ENCODE peak calls at places on chromosomes 16 and 17, in seven cellular contexts. X is nephron progenitor cell; Z is left ventricle myocardium inferior; N is activated gamma-delta T cell treated with anti-CD3 and anti-CD28 coated beads, Interleukin-2, amount 50 U/mL, for 16 hours; S is NCI-H1417; U is left lung; Y is stimulated activated CD8-positive, alpha-beta memory T cell treated with anti-CD3 and anti-CD28 coated beads, Interleukin-7, amount 100 ng/mL, for 1 hour. F is an unnamed sample.

GRCh38 chr17:49341356-49341755 is 20.7 kb downstream of the ZNF652 start:
- DNase-seq in X (peak), Z (no peak), N (no peak), S (no peak), U (no peak), Y (no peak), F (peak)

GRCh38 chr16:29790949-29791844 is 646 bp downstream of the KIF22 start:
- DNase-seq in X (no peak), Z (no peak), N (no peak), S (peak), U (no peak), Y (no peak), F (no peak)

GRCh38 chr17:50048146-50048720 is 7.7 kb upstream of the ITGA3 start:
- DNase-seq in X (no peak), Z (no peak), N (no peak), S (no peak), U (no peak), Y (no peak), F (no peak)

GRCh38 chr16:424623-425081 is 797 bp upstream of the RAB11FIP3 start:
- DNase-seq in X (peak), Z (peak), N (no peak), S (no peak), U (peak), Y (no peak), F (peak)

GRCh38 chr17:8673621-8674020 is 43.1 kb upstream of the MYH10 start:
- DNase-seq in X (no peak), Z (no peak), N (no peak), S (no peak), U (no peak), Y (no peak), F (no peak)

GRCh38 chr16:66308096-66308495 is 58.4 kb upstream of the CDH5 start:
- DNase-seq in X (no peak), Z (no peak), N (no peak), S (no peak), U (no peak), Y (no peak), F (no peak)

GRCh38 chr17:38853292-38854219 is at the start of gene RPL23:
- DNase-seq in X (peak), Z (peak), N (peak), S (peak), U (peak), Y (peak), F (peak)

GRCh38 chr16:56073508-56073907 is 117.8 kb upstream of the GNAO1 start:
- DNase-seq in X (no peak), Z (no peak), N (no peak), S (no peak), U (no peak), Y (no peak), F (no peak)

GRCh38 chr16:28264656-28265055 is 27.7 kb upstream of the SBK1 start:
- DNase-seq in X (peak), Z (no peak), N (no peak), S (no peak), U (no peak), Y (no peak), F (peak)

GRCh38 chr16:86789621-86790051 is 211.3 kb downstream of the FOXL1 start:
- DNase-seq in X (peak), Z (no peak), N (no peak), S (no peak), U (no peak), Y (no peak), F (no peak)

GRCh38 chr17:18227635-18228034 is 2.2 kb downstream of the LLGL1 start:
- DNase-seq in X (no peak), Z (no peak), N (no peak), S (no peak), U (no peak), Y (no peak), F (no peak)

GRCh38 chr17:7043544-7044268 is at the start of gene SLC16A11:
- DNase-seq in X (peak), Z (peak), N (no peak), S (peak), U (peak), Y (no peak), F (peak)

GRCh38 chr17:82458885-82459424 is 414 bp downstream of the NARF start:
- DNase-seq in X (peak), Z (no peak), N (no peak), S (peak), U (peak), Y (no peak), F (peak)

GRCh38 chr17:11618861-11619566 is 20.7 kb downstream of the DNAH9 start:
- DNase-seq in X (no peak), Z (no peak), N (no peak), S (no peak), U (no peak), Y (no peak), F (peak)

GRCh38 chr16:75265911-75266701 is 14.7 kb upstream of the BCAR1 start:
- DNase-seq in X (peak), Z (peak), N (no peak), S (peak), U (peak), Y (no peak), F (peak)

GRCh38 chr17:34257986-34258326 is 2.9 kb downstream of the CCL2 start:
- DNase-seq in X (no peak), Z (no peak), N (no peak), S (no peak), U (no peak), Y (no peak), F (no peak)

GRCh38 chr16:27374794-27375499 is 27.0 kb upstream of the IL21R start:
- DNase-seq in X (peak), Z (peak), N (no peak), S (peak), U (no peak), Y (no peak), F (peak)

GRCh38 chr16:57899771-57900661 is 70.9 kb downstream of the CNGB1 start:
- DNase-seq in X (peak), Z (peak), N (peak), S (peak), U (peak), Y (peak), F (peak)

GRCh38 chr17:28402224-28402630 is 3.8 kb downstream of the SLC46A1 start:
- DNase-seq in X (no peak), Z (no peak), N (no peak), S (peak), U (no peak), Y (no peak), F (no peak)

GRCh38 chr17:49760909-49761558 is 2.9 kb downstream of the FAM117A start:
- DNase-seq in X (no peak), Z (no peak), N (no peak), S (no peak), U (no peak), Y (no peak), F (no peak)

GRCh38 chr17:33668516-33668915 is 375.4 kb upstream of the ASIC2 start:
- DNase-seq in X (no peak), Z (no peak), N (no peak), S (no peak), U (no peak), Y (no peak), F (no peak)

GRCh38 chr17:45050680-45051059 is 762 bp downstream of the DCAKD start:
- DNase-seq in X (no peak), Z (no peak), N (peak), S (peak), U (no peak), Y (no peak), F (no peak)

GRCh38 chr17:47731396-47731795 is 1.6 kb upstream of the TBX21 start:
- DNase-seq in X (no peak), Z (no peak), N (no peak), S (no peak), U (no peak), Y (no peak), F (no peak)

GRCh38 chr16:87626905-87627304 is 24.6 kb downstream of the JPH3 start:
- DNase-seq in X (no peak), Z (no peak), N (no peak), S (no peak), U (peak), Y (no peak), F (no peak)

GRCh38 chr17:9472094-9472493 is 103.5 kb downstream of the STX8 start:
- DNase-seq in X (no peak), Z (no peak), N (no peak), S (no peak), U (no peak), Y (no peak), F (no peak)

GRCh38 chr17:83152221-83152744 is 72.9 kb downstream of the METRNL start:
- DNase-seq in X (no peak), Z (no peak), N (no peak), S (no peak), U (peak), Y (no peak), F (no peak)

GRCh38 chr16:14669776-14670175 is 24.3 kb downstream of the PLA2G10 start:
- DNase-seq in X (no peak), Z (no peak), N (no peak), S (no peak), U (no peak), Y (no peak), F (peak)

GRCh38 chr17:77471984-77472836 is 331.4 kb downstream of the SEC14L1 start:
- DNase-seq in X (no peak), Z (no peak), N (no peak), S (no peak), U (peak), Y (no peak), F (peak)

GRCh38 chr17:6927290-6927844 is 68.5 kb upstream of the ALOX12 start:
- DNase-seq in X (no peak), Z (no peak), N (no peak), S (no peak), U (no peak), Y (no peak), F (no peak)

GRCh38 chr17:42754782-42755181 is 6.2 kb upstream of the RAMP2 start:
- DNase-seq in X (no peak), Z (peak), N (no peak), S (no peak), U (no peak), Y (no peak), F (peak)

GRCh38 chr17:19590912-19591551 is 57.4 kb downstream of the SLC47A1 start:
- DNase-seq in X (no peak), Z (no peak), N (no peak), S (no peak), U (no peak), Y (no peak), F (peak)

GRCh38 chr17:75404739-75405364 is 626 bp downstream of the GRB2 start:
- DNase-seq in X (peak), Z (peak), N (peak), S (peak), U (peak), Y (no peak), F (peak)

GRCh38 chr16:72001180-72001890 is 1.1 kb upstream of the PKD1L3 start:
- DNase-seq in X (no peak), Z (no peak), N (no peak), S (no peak), U (no peak), Y (no peak), F (no peak)

GRCh38 chr16:89143911-89144675 is 27.5 kb upstream of the CDH15 start:
- DNase-seq in X (no peak), Z (no peak), N (no peak), S (no peak), U (peak), Y (no peak), F (no peak)

GRCh38 chr16:72094266-72094610 is 591 bp downstream of the DHX38 start:
- DNase-seq in X (no peak), Z (no peak), N (peak), S (peak), U (no peak), Y (no peak), F (no peak)

GRCh38 chr17:19533036-19533717 is 477 bp upstream of the SLC47A1 start:
- DNase-seq in X (no peak), Z (no peak), N (no peak), S (no peak), U (no peak), Y (no peak), F (no peak)

GRCh38 chr16:11619327-11619851 is 32.7 kb upstream of the LITAF start:
- DNase-seq in X (no peak), Z (no peak), N (peak), S (no peak), U (no peak), Y (no peak), F (peak)